ENCODE peak calls at places on chromosomes 4 and X, in five cellular contexts. F is endothelial cell of umbilical vein, C is fibroblast of lung, X is GM23248, D is neural progenitor cell. R is an unnamed sample.
A peak's percentile ranks its signal among the peaks of the same experiment; 100 is the strongest.

GRCh38 chrX:32572644-32573043 is 638.7 kb downstream of the DMD start:
- DNase-seq in F (no peak), C (no peak), X (no peak), D (peak; percentile 8), R (no peak)

GRCh38 chrX:12974797-12975669 is at the start of gene TMSB4X:
- DNase-seq in C (peak; percentile 88), X (peak; percentile 88), D (peak; percentile 95), F (peak; percentile 73), R (peak; percentile 95)

GRCh38 chr4:1540601-1541375 is 134.5 kb upstream of the NKX1-1 start:
- DNase-seq in D (no peak), X (no peak), C (no peak), F (no peak), R (no peak)

GRCh38 chr4:15501941-15502340 is 32.3 kb downstream of the CC2D2A start:
- DNase-seq in F (no peak), X (no peak), C (no peak), D (no peak), R (no peak)

GRCh38 chrX:66039916-66040315 is at the start of gene VSIG4:
- DNase-seq in D (no peak), F (no peak), X (no peak), C (no peak), R (no peak)

GRCh38 chr4:151256134-151256533 is 20.8 kb upstream of the PRSS48 start:
- DNase-seq in X (no peak), D (no peak), C (no peak), F (peak; percentile 34), R (no peak)

GRCh38 chr4:907103-907400 is 25.1 kb downstream of the GAK start:
- DNase-seq in C (no peak), F (no peak), X (no peak), D (no peak), R (no peak)

GRCh38 chr4:78059524-78059889 is 2.4 kb downstream of the FRAS1 start:
- DNase-seq in F (peak; percentile 61), C (peak; percentile 79), D (peak; percentile 87), X (peak; percentile 92), R (peak; percentile 90)

GRCh38 chrX:53442322-53442631 is 8.1 kb upstream of the HSD17B10 start:
- DNase-seq in F (no peak), C (no peak), D (no peak), X (no peak), R (no peak)

GRCh38 chrX:6029014-6029413 is 199.7 kb downstream of the NLGN4X start:
- DNase-seq in X (no peak), C (no peak), D (no peak), F (no peak), R (no peak)

GRCh38 chrX:45515262-45516215 is 314.9 kb upstream of the DIPK2B start:
- DNase-seq in X (peak; percentile 94), D (peak; percentile 49), C (peak; percentile 95), F (peak; percentile 67), R (peak; percentile 71)

GRCh38 chrX:2385224-2385623 is 115.6 kb downstream of the DHRSX start:
- DNase-seq in C (peak; percentile 61), F (no peak), D (no peak), X (peak; percentile 71), R (no peak)

GRCh38 chrX:10794203-10794630 is 173.8 kb upstream of the MID1 start:
- DNase-seq in F (no peak), C (no peak), D (no peak), X (peak; percentile 2), R (peak; percentile 32)

GRCh38 chr4:141642711-141643110 is 6.3 kb downstream of the IL15 start:
- DNase-seq in F (peak; percentile 11), D (no peak), C (no peak), X (no peak), R (no peak)

GRCh38 chr4:53483250-53483649 is 105.8 kb downstream of the FIP1L1 start:
- DNase-seq in D (no peak), F (no peak), X (no peak), C (no peak), R (no peak)

GRCh38 chrX:153565996-153566580 is 32.9 kb downstream of the CCNQ start:
- DNase-seq in X (no peak), C (no peak), D (peak; percentile 33), F (no peak), R (no peak)

GRCh38 chr4:26648260-26648659 is 64.4 kb downstream of the TBC1D19 start:
- DNase-seq in C (no peak), D (no peak), F (no peak), X (no peak), R (no peak)

GRCh38 chrX:20378291-20378920 is 111.7 kb upstream of the RPS6KA3 start:
- DNase-seq in D (no peak), X (peak; percentile 64), F (no peak), C (no peak), R (peak; percentile 53)

GRCh38 chr4:96352051-96352517 is 512.2 kb downstream of the PDHA2 start:
- DNase-seq in C (peak; percentile 23), D (peak; percentile 49), F (peak; percentile 77), X (no peak), R (peak; percentile 13)

GRCh38 chr4:109879081-109879480 is 31.2 kb downstream of the LRIT3 start:
- DNase-seq in F (no peak), D (no peak), X (no peak), C (no peak), R (no peak)

GRCh38 chr4:99461623-99462401 is 26.7 kb upstream of the ADH7 start:
- DNase-seq in C (no peak), F (no peak), D (no peak), X (no peak), R (no peak)
- H2AFZ ChIP-seq in C (no peak overlapping the region), F (no peak overlapping the region), D (no peak overlapping the region), X (no peak overlapping the region), R (no peak overlapping the region)

DNA sequence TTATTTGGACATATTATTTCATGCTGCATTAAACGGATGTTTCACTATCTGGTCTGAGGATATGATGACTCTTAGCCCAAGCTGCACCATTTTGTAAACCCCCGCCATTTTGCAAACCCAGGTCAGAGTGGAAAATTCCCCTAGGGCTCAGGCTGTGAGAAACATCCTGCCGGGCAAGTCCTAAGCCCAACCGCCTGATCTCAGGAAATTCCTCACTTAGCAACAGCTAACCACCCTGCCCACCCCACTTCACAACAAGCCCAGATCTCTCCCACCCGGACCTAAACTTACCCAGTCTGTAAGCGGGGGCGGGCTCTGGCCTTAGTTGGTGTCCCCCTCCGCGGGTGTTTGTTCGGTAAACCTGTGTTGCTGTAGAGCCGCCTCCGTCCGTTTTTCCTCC is 2747.1 kb downstream of the PCDH7 start:
- DNase-seq in D (no peak), C (no peak), X (no peak), F (no peak), R (no peak)
- H3K4me3 ChIP-seq in D (no peak overlapping the region), C (no peak overlapping the region), X (no peak overlapping the region), F (no peak overlapping the region), R (no peak overlapping the region)

DNA sequence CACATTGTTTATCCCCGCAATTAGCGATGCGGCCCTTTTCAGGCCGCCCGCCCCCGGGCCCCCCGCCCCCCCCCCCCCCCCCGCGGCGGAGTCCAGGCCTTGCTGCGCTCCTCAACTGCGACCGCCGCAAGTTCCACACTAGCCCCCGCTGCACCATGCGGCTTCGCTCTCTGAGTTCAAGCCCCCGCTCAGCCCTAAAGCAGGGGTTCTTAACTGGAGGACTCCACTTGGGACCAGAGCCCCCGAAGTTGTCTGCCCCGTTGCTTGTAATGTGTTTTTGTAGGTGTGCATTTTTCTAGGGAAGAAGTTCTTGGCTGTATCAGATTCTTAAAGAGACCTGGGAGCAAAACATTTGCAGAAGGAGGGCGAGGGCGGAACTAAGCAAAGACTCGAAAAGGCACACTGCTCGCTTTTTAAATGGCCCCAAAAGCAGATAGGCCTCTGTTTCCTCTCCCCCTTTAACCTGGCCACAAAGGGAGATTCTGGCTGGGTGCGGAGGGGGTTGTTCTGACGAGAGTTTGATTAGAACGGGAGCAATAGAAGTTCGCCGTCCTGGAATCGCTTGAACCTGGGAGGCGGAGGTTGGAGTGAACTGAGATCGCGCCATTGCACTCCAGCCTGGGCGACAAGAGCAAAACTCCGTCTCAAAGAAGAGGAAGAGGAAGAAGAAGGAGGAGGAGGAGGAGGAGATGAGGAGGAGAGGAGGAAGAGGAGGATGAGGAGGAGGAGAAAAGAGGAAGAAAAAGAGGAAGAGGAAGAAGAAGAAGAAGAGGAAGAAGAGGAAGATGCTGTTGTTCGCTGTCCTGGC is 2.3 kb upstream of the MSX1 start:
- DNase-seq in F (no peak), C (no peak), X (no peak), D (no peak), R (no peak)
- TF ChIP-seq EZH2 in F (peak; percentile 63), C (peak; percentile 77), X (no peak), D (no peak), R (no peak)

DNA sequence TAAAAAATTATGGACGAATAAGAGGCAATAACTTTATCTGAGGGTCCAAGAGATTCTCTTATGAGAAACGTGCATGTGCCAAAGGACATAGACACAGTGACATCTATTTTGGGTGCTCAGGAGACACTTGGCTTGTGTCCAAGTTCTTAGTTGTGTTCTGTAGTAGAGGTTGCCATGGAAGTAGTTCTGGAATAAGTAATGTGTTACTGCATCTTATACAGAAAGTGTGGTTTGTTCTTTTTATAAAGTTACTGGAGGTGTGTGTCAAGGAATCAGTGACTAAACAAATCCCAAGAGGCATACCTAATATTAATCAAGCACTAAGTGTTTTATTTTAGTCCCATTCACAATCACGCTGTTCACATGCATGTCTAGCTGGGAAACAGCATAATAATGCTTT is 305.7 kb downstream of the ARHGAP24 start:
- DNase-seq in D (no peak), X (peak; percentile 69), F (peak; percentile 85), C (no peak), R (no peak)
- H2AFZ ChIP-seq in D (no peak overlapping the region), X (no peak overlapping the region), F (no peak overlapping the region), C (no peak overlapping the region), R (no peak overlapping the region)

GRCh38 chr4:20954541-20954940 is 254.3 kb downstream of the PACRGL start:
- DNase-seq in D (no peak), X (peak; percentile 5), F (no peak), C (no peak), R (no peak)
- H3K4me3 ChIP-seq in D (no peak overlapping the region), X (no peak overlapping the region), F (no peak overlapping the region), C (no peak overlapping the region), R (no peak overlapping the region)

GRCh38 chr4:48047896-48048295 is 31.3 kb downstream of the NIPAL1 start:
- DNase-seq in C (no peak), D (no peak), X (no peak), F (no peak), R (no peak)

GRCh38 chr4:48046059-48046458 is 29.5 kb downstream of the NIPAL1 start:
- DNase-seq in F (no peak), D (no peak), X (no peak), C (no peak), R (no peak)

GRCh38 chr4:48049483-48049882 is 32.9 kb downstream of the NIPAL1 start:
- DNase-seq in X (no peak), C (no peak), D (no peak), F (no peak), R (no peak)

GRCh38 chr4:48044298-48044697 is 27.7 kb downstream of the NIPAL1 start:
- DNase-seq in F (no peak), C (no peak), D (no peak), X (no peak), R (no peak)

DNA sequence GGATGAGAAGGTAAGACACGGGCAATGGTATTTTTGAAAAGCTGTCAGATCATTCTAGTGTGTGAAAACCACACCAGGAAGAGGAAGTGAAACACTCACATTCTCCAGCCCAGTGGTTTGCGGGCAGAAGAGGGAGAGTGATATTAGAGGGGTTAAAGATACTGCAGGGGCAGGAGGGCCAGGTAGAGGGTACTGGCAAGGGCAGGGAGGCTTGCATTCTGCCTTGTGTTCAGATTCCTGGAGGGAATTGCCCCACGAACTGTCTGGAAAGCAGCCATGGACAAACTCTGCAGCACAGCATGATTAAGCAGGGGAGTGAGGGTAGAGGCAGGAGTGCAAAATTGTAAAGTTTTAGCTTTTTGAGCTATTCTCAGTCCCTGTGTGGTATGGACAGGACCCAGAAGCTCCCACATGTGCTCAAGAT is 30.9 kb downstream of the NIPAL1 start:
- DNase-seq in D (no peak), F (no peak), X (no peak), C (no peak), R (no peak)
- TF ChIP-seq EZH2 in D (no peak), F (no peak), X (no peak), C (no peak), R (no peak)

R was measured in hepatocyte.